ENCODE peak calls at places on chromosomes 6 and 20, in five cellular contexts. H, J, D, T and W are unnamed samples.
A peak's percentile ranks its signal among the peaks of the same experiment; 100 is the strongest.

GRCh38 chr20:57627972-57628650 is 7.9 kb upstream of the ZBP1 start:
- DNase-seq in H (no peak), J (no peak), D (peak; percentile 59), T (peak; percentile 13), W (no peak)

GRCh38 chr6:391559-392440 is at the start of gene IRF4:
- DNase-seq in H (no peak), J (no peak), D (no peak), T (no peak), W (no peak)

GRCh38 chr6:73309784-73310502 is 44.1 kb downstream of the DPPA5 start:
- DNase-seq in H (peak; percentile 85), J (no peak), D (peak; percentile 52), T (peak; percentile 46), W (peak; percentile 59)

GRCh38 chr20:54014301-54014914 is 56.0 kb downstream of the BCAS1 start:
- DNase-seq in H (no peak), J (no peak), D (no peak), T (no peak), W (no peak)

GRCh38 chr6:28488916-28489365 is 26.7 kb downstream of the GPX6 start:
- DNase-seq in H (peak; percentile 51), J (no peak), D (no peak), T (peak; percentile 81), W (peak; percentile 69)

GRCh38 chr20:1211954-1212497 is 8.8 kb downstream of the C20orf202 start:
- DNase-seq in H (peak; percentile 35), J (no peak), D (no peak), T (no peak), W (no peak)

GRCh38 chr20:57108742-57109141 is 157.7 kb downstream of the BMP7 start:
- DNase-seq in H (no peak), J (no peak), D (no peak), T (no peak), W (no peak)

GRCh38 chr6:52642381-52642780 is 28.5 kb upstream of the TMEM14A start:
- DNase-seq in H (no peak), J (no peak), D (no peak), T (no peak), W (no peak)

GRCh38 chr20:33693741-33694645 is 7.8 kb upstream of the E2F1 start:
- DNase-seq in H (no peak), J (no peak), D (no peak), T (no peak), W (no peak)

GRCh38 chr6:105453968-105454367 is 51.1 kb upstream of the PREP start:
- DNase-seq in H (no peak), J (no peak), D (no peak), T (no peak), W (no peak)

GRCh38 chr20:44217342-44218092 is 6.9 kb upstream of the OSER1 start:
- DNase-seq in H (peak; percentile 65), J (no peak), D (peak; percentile 75), T (peak; percentile 50), W (peak; percentile 81)

GRCh38 chr6:103122766-103123601 is 1729.5 kb downstream of the GRIK2 start:
- DNase-seq in H (peak; percentile 4), J (peak; percentile 31), D (peak; percentile 64), T (peak; percentile 17), W (peak; percentile 76)
- TF ChIP-seq CTCF in H (no peak), J (peak; percentile 78), D (peak; percentile 9), T (peak; percentile 70), W (peak; percentile 75)

GRCh38 chr6:167797079-167797870 is 29.4 kb upstream of the AFDN start:
- DNase-seq in H (no peak), J (no peak), D (peak; percentile 26), T (no peak), W (no peak)
- TF ChIP-seq CTCF in H (no peak), J (no peak), D (no peak), T (no peak), W (no peak)

DNA sequence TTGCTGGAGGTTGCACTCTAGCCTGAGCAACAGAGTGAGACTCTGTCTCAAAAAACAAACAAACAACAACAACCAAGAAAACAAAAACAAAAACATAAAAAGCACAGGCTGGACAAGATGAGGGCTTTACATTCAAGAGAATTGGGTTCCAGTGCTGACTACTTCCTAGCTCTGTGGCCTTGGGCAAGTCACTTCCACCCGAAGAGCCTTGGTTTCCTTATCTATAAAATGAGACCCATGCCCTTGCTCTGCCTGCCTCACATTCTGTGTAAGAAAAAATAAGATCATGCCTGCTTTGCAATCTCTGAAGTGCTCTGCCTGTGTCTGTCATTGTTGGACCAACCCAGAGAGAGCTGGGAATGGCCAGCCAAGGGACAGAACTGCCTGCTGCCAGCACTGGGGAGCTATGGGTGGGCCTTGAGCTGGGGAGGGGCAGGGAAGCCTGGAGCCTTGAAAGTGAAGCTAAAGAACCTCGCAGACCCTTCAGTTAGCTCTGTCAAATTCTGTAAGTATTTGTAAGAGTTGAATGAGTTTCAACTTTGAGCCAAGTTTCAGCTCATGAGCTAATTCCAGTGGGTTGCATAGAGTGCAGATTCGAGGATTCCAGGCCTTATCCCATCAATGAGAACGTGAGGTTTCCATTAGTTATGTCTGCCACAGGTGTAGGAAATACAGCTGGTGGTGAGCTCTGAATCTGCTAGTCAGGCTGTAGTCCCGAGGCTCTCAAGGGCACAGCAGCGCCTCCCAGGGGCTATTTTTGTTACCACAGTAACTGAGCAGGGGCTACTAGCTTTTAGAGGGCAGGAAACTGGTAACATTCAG is 93.2 kb downstream of the DLGAP4 start:
- DNase-seq in H (peak; percentile 79), J (no peak), D (no peak), T (no peak), W (peak; percentile 56)
- TF ChIP-seq CTCF in H (peak; percentile 88), J (peak; percentile 37), D (no peak), T (peak; percentile 45), W (no peak)

DNA sequence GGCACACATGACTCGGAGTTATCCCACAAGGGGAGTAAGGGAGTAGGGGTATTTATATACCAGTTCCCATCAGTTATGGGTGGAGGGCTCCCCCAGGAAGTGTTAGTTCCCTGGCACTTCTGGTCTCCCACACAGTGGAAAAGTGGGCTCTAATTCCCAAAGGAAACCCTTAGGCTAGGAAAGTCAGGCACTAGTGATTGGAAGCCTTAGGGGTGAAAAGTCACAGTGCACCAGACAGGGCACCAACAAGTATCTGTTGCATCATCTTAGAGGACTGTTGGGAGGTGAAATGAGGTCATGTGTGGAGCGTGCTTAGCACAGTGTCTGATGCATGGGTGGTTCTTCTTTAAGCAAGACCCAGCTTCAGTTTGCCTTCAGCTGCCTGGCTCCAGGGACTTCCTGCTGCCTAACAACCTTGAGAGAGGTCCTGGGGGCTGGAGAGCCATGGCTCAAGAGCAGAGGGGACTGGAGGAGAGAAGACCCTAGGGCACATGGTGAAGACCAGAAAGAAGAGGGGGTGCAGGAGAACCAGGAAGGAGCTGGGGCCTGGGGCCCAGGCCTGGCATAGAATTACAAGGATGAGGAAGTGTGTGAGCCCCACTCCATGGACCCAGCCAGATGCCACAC is 7.5 kb upstream of the FOXP4 start:
- DNase-seq in H (peak; percentile 39), J (no peak), D (no peak), T (no peak), W (peak; percentile 49)
- TF ChIP-seq CTCF in H (no peak), J (no peak), D (no peak), T (no peak), W (no peak)

DNA sequence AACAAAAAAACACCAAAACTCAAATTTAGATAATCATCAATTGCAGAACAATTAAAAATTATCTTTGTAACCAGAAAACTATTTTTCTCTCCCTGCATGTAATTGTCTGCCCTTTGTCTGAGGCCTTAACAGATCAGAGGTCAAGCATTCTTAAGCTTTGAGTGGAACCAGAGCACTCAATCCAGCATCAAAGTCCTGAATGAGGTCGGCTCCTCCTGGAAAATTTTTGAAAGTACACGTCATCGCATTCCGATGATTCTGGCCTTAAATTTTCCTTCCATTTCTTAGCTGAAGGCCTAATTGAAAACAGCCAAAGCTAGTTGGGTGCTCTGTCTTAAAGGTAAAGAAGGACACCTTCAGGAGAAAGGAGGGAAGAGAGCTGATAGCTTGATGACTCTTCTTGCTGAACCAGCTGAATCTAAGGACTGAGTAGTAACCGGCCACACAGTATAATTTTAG is 510.2 kb upstream of the SULF2 start:
- DNase-seq in H (no peak), J (peak; percentile 91), D (peak; percentile 61), T (peak; percentile 89), W (peak; percentile 81)
- TF ChIP-seq CTCF in H (no peak), J (peak; percentile 48), D (no peak), T (peak; percentile 54), W (peak; percentile 57)

GRCh38 chr20:21702553-21703467 is 2.7 kb upstream of the PAX1 start:
- DNase-seq in H (peak; percentile 54), J (no peak), D (peak; percentile 51), T (no peak), W (no peak)
- TF ChIP-seq CTCF in H (peak; percentile 56), J (peak; percentile 59), D (no peak), T (peak; percentile 54), W (no peak)

GRCh38 chr6:137193256-137194070 is 20.0 kb upstream of the IL22RA2 start:
- DNase-seq in H (no peak), J (no peak), D (no peak), T (no peak), W (no peak)

GRCh38 chr6:137191670-137192069 is 18.2 kb upstream of the IL22RA2 start:
- DNase-seq in H (no peak), J (no peak), D (no peak), T (no peak), W (no peak)

GRCh38 chr6:137190710-137191109 is 17.3 kb upstream of the IL22RA2 start:
- DNase-seq in H (no peak), J (no peak), D (no peak), T (no peak), W (no peak)

GRCh38 chr6:137191238-137191637 is 17.8 kb upstream of the IL22RA2 start:
- DNase-seq in H (no peak), J (no peak), D (no peak), T (no peak), W (no peak)

GRCh38 chr6:137192821-137193220 is 19.4 kb upstream of the IL22RA2 start:
- DNase-seq in H (no peak), J (no peak), D (no peak), T (no peak), W (no peak)
- TF ChIP-seq CTCF in H (no peak), J (no peak), D (no peak), T (no peak), W (no peak)